ENCODE peak calls at places on chromosomes 6 and 20, in five cellular contexts. One of them, this sample, is unnamed.

GRCh38 chr20:62665826-62666735 is 23.8 kb downstream of the SLCO4A1 start:
- DNase-seq in progenitor cell of endocrine pancreas: no peak
- DNase-seq in mammary epithelial cell: no peak
- DNase-seq in CD8-positive, alpha-beta T cell: no peak
- DNase-seq in mucosa of descending colon: no peak
- DNase-seq in this sample: no peak

GRCh38 chr6:18528084-18528743 is 141.1 kb downstream of the RNF144B start:
- DNase-seq in progenitor cell of endocrine pancreas: no peak
- DNase-seq in mammary epithelial cell: no peak
- DNase-seq in CD8-positive, alpha-beta T cell: no peak
- DNase-seq in mucosa of descending colon: no peak
- DNase-seq in this sample: no peak

GRCh38 chr20:9500121-9500911 is 14.1 kb upstream of the LAMP5 start:
- DNase-seq in CD8-positive, alpha-beta T cell: no peak
- DNase-seq in mammary epithelial cell: no peak
- DNase-seq in progenitor cell of endocrine pancreas: no peak
- DNase-seq in mucosa of descending colon: no peak
- DNase-seq in this sample: no peak

GRCh38 chr6:163904161-163904560 is 489.6 kb downstream of the QKI start:
- DNase-seq in mucosa of descending colon: no peak
- DNase-seq in CD8-positive, alpha-beta T cell: no peak
- DNase-seq in progenitor cell of endocrine pancreas: no peak
- DNase-seq in mammary epithelial cell: no peak
- DNase-seq in this sample: no peak

GRCh38 chr6:109454483-109455160 is 950 bp downstream of the MICAL1 start:
- DNase-seq in progenitor cell of endocrine pancreas: no peak
- DNase-seq in mammary epithelial cell: no peak
- DNase-seq in CD8-positive, alpha-beta T cell: peak; percentile 82
- DNase-seq in mucosa of descending colon: peak; percentile 81
- DNase-seq in this sample: no peak

GRCh38 chr6:166106076-166106686 is 61.5 kb downstream of the TBXT start:
- DNase-seq in mammary epithelial cell: peak; percentile 14
- DNase-seq in mucosa of descending colon: no peak
- DNase-seq in CD8-positive, alpha-beta T cell: peak; percentile 38
- DNase-seq in progenitor cell of endocrine pancreas: peak; percentile 70
- DNase-seq in this sample: peak; percentile 80

GRCh38 chr6:108557494-108558371 is 3.0 kb upstream of the FOXO3 start:
- DNase-seq in CD8-positive, alpha-beta T cell: peak; percentile 83
- DNase-seq in mammary epithelial cell: peak; percentile 49
- DNase-seq in mucosa of descending colon: no peak
- DNase-seq in progenitor cell of endocrine pancreas: peak; percentile 77
- DNase-seq in this sample: peak; percentile 70

GRCh38 chr6:156842598-156843250 is 65.5 kb downstream of the ARID1B start:
- DNase-seq in mucosa of descending colon: no peak
- DNase-seq in mammary epithelial cell: no peak
- DNase-seq in progenitor cell of endocrine pancreas: no peak
- DNase-seq in CD8-positive, alpha-beta T cell: no peak
- DNase-seq in this sample: no peak

GRCh38 chr6:160327981-160328380 is 20.2 kb upstream of the SLC22A3 start:
- DNase-seq in CD8-positive, alpha-beta T cell: no peak
- DNase-seq in mucosa of descending colon: no peak
- DNase-seq in progenitor cell of endocrine pancreas: no peak
- DNase-seq in mammary epithelial cell: peak; percentile 8
- DNase-seq in this sample: no peak

GRCh38 chr20:34834459-34834893 is 9.0 kb upstream of the NCOA6 start:
- DNase-seq in mammary epithelial cell: peak; percentile 16
- DNase-seq in CD8-positive, alpha-beta T cell: no peak
- DNase-seq in mucosa of descending colon: no peak
- DNase-seq in progenitor cell of endocrine pancreas: no peak
- DNase-seq in this sample: no peak

GRCh38 chr20:24811020-24811419 is 138.0 kb upstream of the CST7 start:
- DNase-seq in mammary epithelial cell: no peak
- DNase-seq in CD8-positive, alpha-beta T cell: no peak
- DNase-seq in mucosa of descending colon: no peak
- DNase-seq in progenitor cell of endocrine pancreas: no peak
- DNase-seq in this sample: no peak

GRCh38 chr6:106803188-106803587 is 171.3 kb downstream of the CD24 start:
- DNase-seq in CD8-positive, alpha-beta T cell: no peak
- DNase-seq in mucosa of descending colon: no peak
- DNase-seq in mammary epithelial cell: no peak
- DNase-seq in progenitor cell of endocrine pancreas: no peak
- DNase-seq in this sample: no peak

GRCh38 chr6:708237-708598 is 15.3 kb upstream of the EXOC2 start:
- DNase-seq in mucosa of descending colon: no peak
- DNase-seq in CD8-positive, alpha-beta T cell: no peak
- DNase-seq in mammary epithelial cell: no peak
- DNase-seq in progenitor cell of endocrine pancreas: no peak
- DNase-seq in this sample: no peak

GRCh38 chr6:165184192-165184979 is 125.0 kb downstream of the C6orf118 start:
- DNase-seq in mucosa of descending colon: no peak
- DNase-seq in progenitor cell of endocrine pancreas: no peak
- DNase-seq in CD8-positive, alpha-beta T cell: no peak
- DNase-seq in mammary epithelial cell: no peak
- DNase-seq in this sample: no peak

GRCh38 chr20:57097245-57097935 is 169.1 kb downstream of the BMP7 start:
- DNase-seq in progenitor cell of endocrine pancreas: no peak
- DNase-seq in mucosa of descending colon: no peak
- DNase-seq in CD8-positive, alpha-beta T cell: no peak
- DNase-seq in mammary epithelial cell: no peak
- DNase-seq in this sample: no peak

GRCh38 chr20:50019466-50020256 is 36.9 kb downstream of the SNAI1 start:
- DNase-seq in progenitor cell of endocrine pancreas: no peak
- DNase-seq in mammary epithelial cell: peak; percentile 63
- DNase-seq in mucosa of descending colon: no peak
- DNase-seq in CD8-positive, alpha-beta T cell: no peak
- DNase-seq in this sample: peak; percentile 38

GRCh38 chr6:70103798-70104197 is 199.1 kb downstream of the COL9A1 start:
- DNase-seq in mammary epithelial cell: peak; percentile 3
- DNase-seq in CD8-positive, alpha-beta T cell: no peak
- DNase-seq in progenitor cell of endocrine pancreas: no peak
- DNase-seq in mucosa of descending colon: no peak
- DNase-seq in this sample: peak; percentile 21

GRCh38 chr6:122712864-122713612 is 66.5 kb upstream of the FABP7 start:
- DNase-seq in progenitor cell of endocrine pancreas: no peak
- DNase-seq in mammary epithelial cell: no peak
- DNase-seq in CD8-positive, alpha-beta T cell: no peak
- DNase-seq in mucosa of descending colon: no peak
- DNase-seq in this sample: no peak

GRCh38 chr6:144335914-144336313 is 50.8 kb downstream of the UTRN start:
- DNase-seq in progenitor cell of endocrine pancreas: no peak
- DNase-seq in CD8-positive, alpha-beta T cell: peak; percentile 36
- DNase-seq in mucosa of descending colon: no peak
- DNase-seq in mammary epithelial cell: peak; percentile 90
- DNase-seq in this sample: peak; percentile 36

GRCh38 chr6:72522735-72523141 is 99.1 kb upstream of the KCNQ5 start:
- DNase-seq in progenitor cell of endocrine pancreas: no peak
- DNase-seq in mucosa of descending colon: no peak
- DNase-seq in CD8-positive, alpha-beta T cell: peak; percentile 14
- DNase-seq in mammary epithelial cell: peak; percentile 27
- DNase-seq in this sample: peak; percentile 41

GRCh38 chr6:56246941-56247653 is at the start of gene COL21A1:
- DNase-seq in CD8-positive, alpha-beta T cell: no peak
- DNase-seq in mammary epithelial cell: no peak
- DNase-seq in progenitor cell of endocrine pancreas: peak; percentile 66
- DNase-seq in mucosa of descending colon: peak; percentile 48
- DNase-seq in this sample: peak; percentile 71
- TF ChIP-seq CTCF in CD8-positive, alpha-beta T cell: no peak
- TF ChIP-seq CTCF in mammary epithelial cell: no peak
- TF ChIP-seq CTCF in progenitor cell of endocrine pancreas: peak; percentile 52
- TF ChIP-seq CTCF in mucosa of descending colon: no peak
- TF ChIP-seq CTCF in this sample: no peak

GRCh38 chr6:139129284-139129683 is 5.6 kb upstream of the HECA start:
- DNase-seq in progenitor cell of endocrine pancreas: no peak
- DNase-seq in mucosa of descending colon: no peak
- DNase-seq in CD8-positive, alpha-beta T cell: no peak
- DNase-seq in mammary epithelial cell: peak; percentile 14
- DNase-seq in this sample: no peak

GRCh38 chr6:139119553-139119952 is 15.3 kb upstream of the HECA start:
- DNase-seq in mucosa of descending colon: no peak
- DNase-seq in CD8-positive, alpha-beta T cell: no peak
- DNase-seq in mammary epithelial cell: no peak
- DNase-seq in progenitor cell of endocrine pancreas: no peak
- DNase-seq in this sample: no peak

GRCh38 chr6:139126255-139126654 is 8.6 kb upstream of the HECA start:
- DNase-seq in mucosa of descending colon: no peak
- DNase-seq in progenitor cell of endocrine pancreas: no peak
- DNase-seq in mammary epithelial cell: peak; percentile 65
- DNase-seq in CD8-positive, alpha-beta T cell: peak; percentile 20
- DNase-seq in this sample: no peak

GRCh38 chr6:139124887-139125672 is 9.8 kb upstream of the HECA start:
- DNase-seq in mammary epithelial cell: peak; percentile 72
- DNase-seq in mucosa of descending colon: peak; percentile 65
- DNase-seq in CD8-positive, alpha-beta T cell: peak; percentile 76
- DNase-seq in progenitor cell of endocrine pancreas: no peak
- DNase-seq in this sample: peak; percentile 39
- TF ChIP-seq CTCF in mammary epithelial cell: peak; percentile 55
- TF ChIP-seq CTCF in mucosa of descending colon: no peak
- TF ChIP-seq CTCF in CD8-positive, alpha-beta T cell: peak; percentile 86
- TF ChIP-seq CTCF in progenitor cell of endocrine pancreas: peak; percentile 33
- TF ChIP-seq CTCF in this sample: no peak

DNA sequence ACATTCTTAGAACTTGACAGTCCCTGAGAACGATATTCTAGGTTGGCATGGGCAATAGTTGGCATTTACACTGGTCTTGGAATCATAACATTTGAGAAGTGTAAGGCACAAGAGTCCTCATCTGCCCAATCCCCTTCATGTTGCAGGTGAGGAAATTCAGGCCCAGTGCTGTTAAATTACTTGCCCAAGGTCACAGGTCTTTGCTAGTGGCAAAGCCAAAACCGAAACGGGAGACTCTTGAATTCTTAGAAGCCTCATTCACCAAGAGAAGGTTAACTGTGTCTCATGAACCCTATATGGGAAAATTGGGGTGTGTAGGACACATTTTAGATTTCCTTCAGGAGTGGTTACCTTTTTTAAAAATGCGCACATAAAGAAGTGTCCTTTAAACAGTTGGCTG is 7.2 kb downstream of the E2F3 start:
- DNase-seq in CD8-positive, alpha-beta T cell: no peak
- DNase-seq in mammary epithelial cell: no peak
- DNase-seq in mucosa of descending colon: no peak
- DNase-seq in progenitor cell of endocrine pancreas: no peak
- DNase-seq in this sample: no peak
- TF ChIP-seq CTCF in CD8-positive, alpha-beta T cell: no peak
- TF ChIP-seq CTCF in mammary epithelial cell: no peak
- TF ChIP-seq CTCF in mucosa of descending colon: no peak
- TF ChIP-seq CTCF in progenitor cell of endocrine pancreas: no peak
- TF ChIP-seq CTCF in this sample: no peak

DNA sequence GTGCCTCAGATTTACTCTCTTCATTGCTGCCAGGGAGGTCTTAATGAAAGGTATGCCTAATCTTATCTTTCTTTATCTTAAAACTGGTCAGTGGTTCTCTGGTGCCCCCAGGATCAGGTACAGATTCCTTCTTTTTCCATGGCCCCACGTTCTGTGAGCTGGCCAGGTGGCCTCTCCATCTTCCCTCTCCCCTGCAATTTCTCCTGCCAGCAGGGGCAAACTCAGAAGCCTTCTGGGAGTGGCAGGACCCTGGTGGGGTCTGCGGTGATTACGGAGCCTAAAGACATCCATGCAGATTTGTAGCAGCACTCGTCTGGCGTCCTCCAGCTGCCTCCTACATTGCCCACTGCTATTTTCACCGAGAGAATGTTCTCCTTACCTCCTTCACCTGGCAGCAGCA is 95.8 kb downstream of the CCDC170 start:
- DNase-seq in progenitor cell of endocrine pancreas: no peak
- DNase-seq in CD8-positive, alpha-beta T cell: no peak
- DNase-seq in mucosa of descending colon: no peak
- DNase-seq in mammary epithelial cell: no peak
- DNase-seq in this sample: no peak
- TF ChIP-seq CTCF in progenitor cell of endocrine pancreas: no peak
- TF ChIP-seq CTCF in CD8-positive, alpha-beta T cell: no peak
- TF ChIP-seq CTCF in mucosa of descending colon: no peak
- TF ChIP-seq CTCF in mammary epithelial cell: no peak
- TF ChIP-seq CTCF in this sample: no peak

DNA sequence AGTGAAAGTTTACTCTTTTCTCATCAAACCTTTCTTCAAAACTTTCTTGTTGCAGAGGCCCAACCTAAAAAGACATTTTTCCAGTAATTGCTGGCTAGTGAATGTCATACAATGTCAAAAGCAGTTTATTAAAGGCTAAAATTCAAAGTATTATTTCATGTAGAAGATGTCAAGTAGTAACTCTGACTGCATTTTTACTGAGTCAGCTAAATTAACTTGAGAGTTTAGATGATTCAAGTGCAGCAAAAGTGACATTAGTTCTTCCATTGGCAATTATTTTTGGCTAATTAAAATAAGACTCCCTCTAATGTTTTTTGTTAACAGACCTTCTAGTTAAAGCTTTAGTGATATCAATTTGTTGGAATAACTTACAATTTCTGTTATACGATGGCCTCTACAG is 1438.5 kb downstream of the GRIK2 start:
- DNase-seq in CD8-positive, alpha-beta T cell: no peak
- DNase-seq in mammary epithelial cell: no peak
- DNase-seq in progenitor cell of endocrine pancreas: no peak
- DNase-seq in mucosa of descending colon: no peak
- DNase-seq in this sample: no peak
- TF ChIP-seq CTCF in CD8-positive, alpha-beta T cell: no peak
- TF ChIP-seq CTCF in mammary epithelial cell: no peak
- TF ChIP-seq CTCF in progenitor cell of endocrine pancreas: no peak
- TF ChIP-seq CTCF in mucosa of descending colon: no peak
- TF ChIP-seq CTCF in this sample: no peak

GRCh38 chr6:100366419-100366818 is 98.3 kb downstream of the SIM1 start:
- DNase-seq in CD8-positive, alpha-beta T cell: no peak
- DNase-seq in mammary epithelial cell: peak; percentile 85
- DNase-seq in mucosa of descending colon: no peak
- DNase-seq in progenitor cell of endocrine pancreas: no peak
- DNase-seq in this sample: no peak

GRCh38 chr6:100372326-100372725 is 92.4 kb downstream of the SIM1 start:
- DNase-seq in mammary epithelial cell: no peak
- DNase-seq in mucosa of descending colon: no peak
- DNase-seq in progenitor cell of endocrine pancreas: no peak
- DNase-seq in CD8-positive, alpha-beta T cell: no peak
- DNase-seq in this sample: no peak

GRCh38 chr6:100376103-100376502 is 88.6 kb downstream of the SIM1 start:
- DNase-seq in mucosa of descending colon: no peak
- DNase-seq in mammary epithelial cell: no peak
- DNase-seq in CD8-positive, alpha-beta T cell: no peak
- DNase-seq in progenitor cell of endocrine pancreas: no peak
- DNase-seq in this sample: no peak

GRCh38 chr6:100371591-100371990 is 93.1 kb downstream of the SIM1 start:
- DNase-seq in CD8-positive, alpha-beta T cell: no peak
- DNase-seq in mucosa of descending colon: no peak
- DNase-seq in mammary epithelial cell: no peak
- DNase-seq in progenitor cell of endocrine pancreas: no peak
- DNase-seq in this sample: no peak

DNA sequence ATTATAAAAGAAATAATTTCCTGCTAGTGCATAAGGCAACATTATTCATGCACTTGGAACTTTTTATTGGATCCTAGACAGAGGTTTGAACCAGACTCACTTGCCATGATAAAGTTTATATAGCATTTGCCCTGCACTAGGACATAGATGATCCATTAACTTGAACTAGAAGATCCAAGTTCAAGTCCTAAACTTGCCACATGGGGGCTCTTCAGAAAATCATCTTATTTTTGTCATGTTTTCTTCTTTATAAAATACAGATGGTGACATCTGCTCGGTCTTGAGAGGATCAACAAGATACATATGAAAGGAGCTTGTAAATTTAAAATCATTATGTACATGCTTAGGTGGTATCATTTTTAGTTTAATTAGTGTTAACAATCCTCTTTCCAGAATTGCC is 94.5 kb downstream of the SIM1 start:
- DNase-seq in CD8-positive, alpha-beta T cell: no peak
- DNase-seq in progenitor cell of endocrine pancreas: no peak
- DNase-seq in mammary epithelial cell: no peak
- DNase-seq in mucosa of descending colon: no peak
- DNase-seq in this sample: no peak
- TF ChIP-seq CTCF in CD8-positive, alpha-beta T cell: no peak
- TF ChIP-seq CTCF in progenitor cell of endocrine pancreas: peak; percentile 33
- TF ChIP-seq CTCF in mammary epithelial cell: peak; percentile 22
- TF ChIP-seq CTCF in mucosa of descending colon: no peak
- TF ChIP-seq CTCF in this sample: peak; percentile 29

This sample was measured in Calu3.